ENCODE peak calls at places on chromosome 13, in five cellular contexts. T is immature natural killer cell; D is MCF 10A; I is uterus; A is activated CD4-positive, alpha-beta T cell treated with anti-CD3 and anti-CD28 coated beads for 24 hours. F is an unnamed sample.

GRCh38 chr13:40438999-40439797 is 227.2 kb downstream of the FOXO1 start:
- DNase-seq in D (no peak), I (no peak), A (no peak), T (no peak), F (no peak)

GRCh38 chr13:33452873-33453558 is 167.5 kb upstream of the STARD13 start:
- DNase-seq in A (no peak), I (peak), T (no peak), D (no peak), F (no peak)

GRCh38 chr13:99087954-99088491 is 110.2 kb upstream of the DOCK9 start:
- DNase-seq in I (no peak), A (no peak), T (no peak), D (no peak), F (no peak)

GRCh38 chr13:45873491-45874360 is 22.2 kb upstream of the SIAH3 start:
- DNase-seq in A (no peak), I (no peak), T (no peak), D (peak), F (no peak)

GRCh38 chr13:41837668-41838067 is 123.2 kb downstream of the VWA8 start:
- DNase-seq in T (no peak), D (no peak), A (no peak), I (no peak), F (no peak)

GRCh38 chr13:37475966-37476365 is 122.6 kb downstream of the POSTN start:
- DNase-seq in I (no peak), D (no peak), T (no peak), A (no peak), F (no peak)

GRCh38 chr13:97567510-97568243 is 133.7 kb downstream of the RAP2A start:
- DNase-seq in A (no peak), I (no peak), D (peak), T (no peak), F (no peak)

GRCh38 chr13:79560954-79561353 is 80.0 kb downstream of the NDFIP2 start:
- DNase-seq in A (no peak), I (no peak), T (no peak), D (peak), F (no peak)

GRCh38 chr13:78193853-78194252 is 275.2 kb upstream of the EDNRB start:
- DNase-seq in A (no peak), T (no peak), I (no peak), D (no peak), F (no peak)

GRCh38 chr13:31434613-31435012 is 234.8 kb downstream of the B3GLCT start:
- DNase-seq in D (no peak), A (no peak), T (no peak), I (no peak), F (no peak)

GRCh38 chr13:63381078-63381859 is 1965.6 kb upstream of the PCDH20 start:
- DNase-seq in I (no peak), A (no peak), D (peak), T (no peak), F (no peak)

GRCh38 chr13:112715715-112716460 is 26.1 kb downstream of the ATP11A start:
- DNase-seq in D (no peak), A (no peak), I (no peak), T (no peak), F (no peak)

GRCh38 chr13:98484289-98485219 is 92.4 kb downstream of the STK24 start:
- DNase-seq in I (peak), D (peak), A (peak), T (no peak), F (peak)

GRCh38 chr13:39306639-39307589 is 268.7 kb downstream of the NHLRC3 start:
- DNase-seq in T (no peak), I (no peak), A (peak), D (no peak), F (no peak)

GRCh38 chr13:76875256-76875655 is 10.9 kb downstream of the KCTD12 start:
- DNase-seq in A (no peak), D (no peak), T (no peak), I (no peak), F (no peak)

GRCh38 chr13:35213911-35214310 is 262.6 kb downstream of the MAB21L1 start:
- DNase-seq in D (no peak), A (no peak), T (no peak), I (no peak), F (no peak)

GRCh38 chr13:18948664-18949488 is 232.7 kb downstream of the TUBA3C start:
- DNase-seq in D (no peak), I (no peak), A (no peak), T (no peak), F (no peak)

GRCh38 chr13:75055296-75055695 is 426.7 kb downstream of the TBC1D4 start:
- DNase-seq in A (no peak), D (no peak), I (no peak), T (no peak), F (no peak)